ENCODE peak calls at places on chromosomes 6 and 20, in five cellular contexts. B is dorsolateral prefrontal cortex, E is AG09309, C is ovary, V is astrocyte of the spinal cord. W is an unnamed sample.

GRCh38 chr20:41697861-41698559 is 79.8 kb upstream of the CHD6 start:
- DNase-seq in E (no peak), B (no peak), C (no peak), V (peak), W (no peak)

GRCh38 chr6:83511901-83512681 is at the start of gene PRSS35:
- DNase-seq in B (peak), E (no peak), V (peak), C (peak), W (peak)

GRCh38 chr6:150177260-150178246 is 34.7 kb downstream of the PPP1R14C start:
- DNase-seq in V (peak), C (no peak), B (no peak), E (no peak), W (no peak)

GRCh38 chr20:38883081-38883980 is 42.9 kb upstream of the FAM83D start:
- DNase-seq in E (no peak), B (peak), C (no peak), V (no peak), W (peak)

GRCh38 chr6:149846321-149846720 is 17.8 kb downstream of the LRP11 start:
- DNase-seq in C (no peak), V (peak), B (peak), E (no peak), W (no peak)

GRCh38 chr6:90645634-90646033 is 58.8 kb upstream of the MAP3K7 start:
- DNase-seq in C (no peak), B (no peak), V (no peak), E (no peak), W (no peak)

GRCh38 chr6:52712136-52712535 is 41.2 kb downstream of the TMEM14A start:
- DNase-seq in C (no peak), B (no peak), V (no peak), E (no peak), W (no peak)

GRCh38 chr6:33199687-33200233 is 705 bp downstream of the RXRB start:
- DNase-seq in V (peak), B (no peak), E (no peak), C (no peak), W (no peak)

GRCh38 chr6:10516953-10517352 is 4.2 kb upstream of the GCNT2 start:
- DNase-seq in B (no peak), V (no peak), E (no peak), C (no peak), W (no peak)

GRCh38 chr6:36679043-36679821 is 718 bp downstream of the CDKN1A start:
- DNase-seq in C (peak), E (no peak), V (peak), B (peak), W (peak)

GRCh38 chr6:106517699-106518098 is 111.6 kb downstream of the RTN4IP1 start:
- DNase-seq in V (peak), E (no peak), B (no peak), C (no peak), W (no peak)

GRCh38 chr6:15481892-15482291 is 180.9 kb downstream of the DTNBP1 start:
- DNase-seq in C (no peak), V (no peak), B (no peak), E (no peak), W (no peak)

GRCh38 chr6:151012321-151013294 is 147.1 kb downstream of the MTHFD1L start:
- DNase-seq in E (no peak), V (peak), C (no peak), B (no peak), W (no peak)

GRCh38 chr6:26131618-26132017 is 44.4 kb downstream of the HFE start:
- DNase-seq in V (no peak), B (no peak), E (no peak), C (no peak), W (no peak)

GRCh38 chr20:61328906-61329558 is 77.0 kb downstream of the CDH4 start:
- DNase-seq in V (no peak), B (no peak), E (no peak), C (peak), W (no peak)

GRCh38 chr20:18677126-18677525 is 89.3 kb downstream of the DTD1 start:
- DNase-seq in V (no peak), C (no peak), E (no peak), B (no peak), W (no peak)

GRCh38 chr6:151068761-151069312 is 170.9 kb upstream of the AKAP12 start:
- DNase-seq in E (peak), B (no peak), C (peak), V (peak), W (no peak)

GRCh38 chr6:142975272-142975805 is 30.4 kb upstream of the HIVEP2 start:
- DNase-seq in E (no peak), C (no peak), V (no peak), B (no peak), W (no peak)

GRCh38 chr6:144744720-144745119 is 459.6 kb downstream of the UTRN start:
- DNase-seq in E (no peak), C (no peak), B (no peak), V (no peak), W (no peak)

GRCh38 chr20:47642624-47643023 is 140.9 kb downstream of the NCOA3 start:
- DNase-seq in B (no peak), E (no peak), V (no peak), C (no peak), W (no peak)

GRCh38 chr20:34980543-34981213 is 25.0 kb downstream of the MYH7B start:
- DNase-seq in B (no peak), E (no peak), C (no peak), V (no peak), W (no peak)

GRCh38 chr20:37649017-37649416 is 44.8 kb upstream of the CTNNBL1 start:
- DNase-seq in B (no peak), E (no peak), C (no peak), V (no peak), W (no peak)

GRCh38 chr6:75609639-75610590 is 8.2 kb downstream of the SENP6 start:
- DNase-seq in V (peak), B (no peak), E (no peak), C (no peak), W (no peak)

GRCh38 chr6:74213995-74214394 is 518.0 kb downstream of the CD109 start:
- DNase-seq in B (no peak), E (no peak), C (no peak), V (no peak), W (no peak)

GRCh38 chr6:150119256-150119655 is 23.6 kb upstream of the PPP1R14C start:
- DNase-seq in B (no peak), C (no peak), E (no peak), V (peak), W (no peak)

GRCh38 chr6:122553697-122554096 is 56.5 kb upstream of the PKIB start:
- DNase-seq in C (no peak), B (no peak), V (no peak), E (no peak), W (no peak)

GRCh38 chr20:22619272-22619671 is 34.9 kb upstream of the FOXA2 start:
- DNase-seq in E (no peak), B (no peak), C (no peak), V (no peak), W (no peak)

GRCh38 chr6:109874086-109874485 is 104.0 kb upstream of the GPR6 start:
- DNase-seq in C (no peak), V (no peak), B (no peak), E (no peak), W (no peak)

GRCh38 chr6:12957321-12958051 is 240.9 kb downstream of the PHACTR1 start:
- DNase-seq in E (peak), B (peak), V (peak), C (peak), W (peak)

GRCh38 chr6:76876922-76877553 is 586.3 kb downstream of the HTR1B start:
- DNase-seq in C (no peak), V (peak), E (no peak), B (no peak), W (no peak)

GRCh38 chr20:57618766-57619052 is 1.5 kb downstream of the ZBP1 start:
- DNase-seq in C (no peak), E (no peak), B (no peak), V (no peak), W (no peak)

GRCh38 chr6:162238675-162239074 is 488.9 kb downstream of the PRKN start:
- DNase-seq in V (no peak), E (no peak), B (no peak), C (no peak), W (no peak)

GRCh38 chr6:162237331-162237730 is 490.2 kb downstream of the PRKN start:
- DNase-seq in V (no peak), E (no peak), C (no peak), B (no peak), W (no peak)

GRCh38 chr6:162234631-162235030 is 492.9 kb downstream of the PRKN start:
- DNase-seq in E (no peak), V (no peak), C (no peak), B (no peak), W (no peak)

GRCh38 chr6:162244031-162244430 is 483.5 kb downstream of the PRKN start:
- DNase-seq in E (no peak), V (no peak), C (no peak), B (no peak), W (no peak)

DNA sequence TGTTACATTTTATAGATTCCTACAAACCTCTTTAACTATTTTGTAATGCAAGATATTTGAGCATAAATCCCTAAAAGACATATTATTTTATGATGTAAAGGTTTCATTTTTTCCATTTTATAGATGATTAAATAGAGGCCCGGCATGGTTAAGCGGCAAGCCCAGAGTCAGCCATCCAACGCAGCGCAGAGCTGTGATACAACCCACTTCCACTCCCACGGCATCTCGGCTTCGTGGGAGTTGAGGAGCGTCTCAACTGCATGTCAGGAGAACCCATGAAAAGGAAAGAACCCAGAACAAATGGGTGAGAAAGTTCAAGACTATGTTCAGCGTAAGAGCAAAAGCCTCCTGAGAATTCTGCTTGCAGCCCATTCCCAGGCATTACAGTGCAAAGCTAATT is 488.2 kb downstream of the PRKN start:
- DNase-seq in V (no peak), B (no peak), C (no peak), E (no peak), W (no peak)
- TF ChIP-seq CTCF in V (no peak), B (no peak), C (no peak), E (no peak), W (no peak)

GRCh38 chr20:20019123-20019522 is 2.0 kb downstream of the NAA20 start:
- DNase-seq in B (no peak), E (no peak), V (no peak), C (no peak), W (no peak)
- TF ChIP-seq CTCF in B (no peak), E (no peak), V (no peak), C (no peak), W (no peak)

GRCh38 chr6:95866732-95867131 is 149.0 kb upstream of the FUT9 start:
- DNase-seq in C (no peak), B (no peak), E (no peak), V (no peak), W (peak)
- TF ChIP-seq CTCF in C (no peak), B (peak), E (no peak), V (peak), W (peak)

GRCh38 chr20:6562111-6562510 is 205.4 kb upstream of the BMP2 start:
- DNase-seq in C (no peak), V (peak), B (no peak), E (no peak), W (no peak)

GRCh38 chr20:6560978-6561377 is 206.5 kb upstream of the BMP2 start:
- DNase-seq in E (no peak), V (no peak), C (no peak), B (no peak), W (no peak)

GRCh38 chr20:6559791-6560190 is 207.7 kb upstream of the BMP2 start:
- DNase-seq in C (no peak), E (no peak), B (no peak), V (no peak), W (no peak)

GRCh38 chr20:6558361-6558760 is 209.1 kb upstream of the BMP2 start:
- DNase-seq in B (no peak), V (no peak), E (no peak), C (no peak), W (no peak)
- TF ChIP-seq CTCF in B (no peak), V (peak), E (no peak), C (no peak), W (no peak)

GRCh38 chr6:147463651-147464050 is 44.8 kb upstream of the SAMD5 start:
- DNase-seq in C (no peak), V (no peak), E (no peak), B (no peak), W (no peak)

GRCh38 chr6:147467891-147468290 is 40.6 kb upstream of the SAMD5 start:
- DNase-seq in E (no peak), V (no peak), C (no peak), B (no peak), W (no peak)

GRCh38 chr6:147467463-147467862 is 41.0 kb upstream of the SAMD5 start:
- DNase-seq in C (no peak), E (no peak), V (no peak), B (no peak), W (no peak)

DNA sequence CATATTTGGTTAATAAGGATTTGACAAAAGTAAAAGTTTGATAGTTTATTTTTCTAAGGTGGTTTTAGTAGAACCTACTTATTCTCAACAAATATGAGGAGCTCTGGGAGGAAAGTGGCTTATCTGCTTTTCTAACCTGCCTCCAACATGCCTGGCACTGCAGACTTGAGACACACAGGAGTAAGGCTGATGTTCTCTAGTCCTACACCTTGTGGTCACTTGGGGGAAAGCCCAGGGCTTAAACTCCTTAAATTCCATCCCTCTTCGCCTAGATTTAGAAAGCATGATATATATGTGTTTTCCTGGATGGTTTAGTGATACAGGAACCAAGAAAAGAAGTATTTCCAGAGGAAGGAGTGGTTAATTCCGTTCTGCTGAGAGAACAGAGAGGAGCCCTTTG is 39.9 kb upstream of the SAMD5 start:
- DNase-seq in V (no peak), E (no peak), B (no peak), C (no peak), W (no peak)
- TF ChIP-seq CTCF in V (no peak), E (no peak), B (no peak), C (no peak), W (no peak)

GRCh38 chr6:70524721-70525286 is 41.9 kb upstream of the SDHAF4 start:
- DNase-seq in B (no peak), V (no peak), C (no peak), E (no peak), W (no peak)

GRCh38 chr6:70520575-70520974 is 46.2 kb upstream of the SDHAF4 start:
- DNase-seq in B (no peak), E (no peak), V (peak), C (no peak), W (no peak)
- TF ChIP-seq CTCF in B (no peak), E (peak), V (peak), C (no peak), W (no peak)

DNA sequence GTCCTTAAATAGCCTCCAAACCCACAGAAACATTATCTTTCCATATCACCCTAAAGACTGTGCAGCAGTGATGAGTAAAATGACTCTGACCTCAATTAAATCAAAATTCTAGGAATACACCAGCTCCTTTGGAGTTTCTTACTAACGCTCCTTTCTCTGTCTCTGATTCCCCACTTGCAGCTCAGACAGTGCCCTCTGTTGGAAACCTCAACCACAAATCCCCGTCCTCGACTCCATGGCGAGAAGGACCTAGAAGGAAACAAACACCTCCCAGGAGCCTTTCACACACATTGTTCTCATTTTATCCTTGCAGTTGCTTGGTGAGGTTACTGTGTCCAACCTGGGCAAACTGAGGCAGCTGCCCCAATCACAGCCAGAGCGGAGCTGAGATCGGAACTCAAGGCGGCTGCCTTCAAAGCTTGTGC is 17.7 kb upstream of the PARD6B start:
- DNase-seq in E (no peak), V (peak), B (no peak), C (no peak), W (no peak)
- TF ChIP-seq CTCF in E (peak), V (peak), B (peak), C (peak), W (peak)

GRCh38 chr6:168167431-168168315 is 88.7 kb upstream of the FRMD1 start:
- DNase-seq in V (no peak), C (no peak), E (no peak), B (no peak), W (no peak)

GRCh38 chr6:168166627-168167026 is 87.6 kb upstream of the FRMD1 start:
- DNase-seq in V (no peak), B (no peak), C (no peak), E (no peak), W (no peak)

GRCh38 chr6:168165891-168166290 is 86.9 kb upstream of the FRMD1 start:
- DNase-seq in V (no peak), C (no peak), E (no peak), B (no peak), W (no peak)

GRCh38 chr6:168171673-168172352 is 92.8 kb upstream of the FRMD1 start:
- DNase-seq in V (no peak), C (no peak), B (no peak), E (no peak), W (no peak)

DNA sequence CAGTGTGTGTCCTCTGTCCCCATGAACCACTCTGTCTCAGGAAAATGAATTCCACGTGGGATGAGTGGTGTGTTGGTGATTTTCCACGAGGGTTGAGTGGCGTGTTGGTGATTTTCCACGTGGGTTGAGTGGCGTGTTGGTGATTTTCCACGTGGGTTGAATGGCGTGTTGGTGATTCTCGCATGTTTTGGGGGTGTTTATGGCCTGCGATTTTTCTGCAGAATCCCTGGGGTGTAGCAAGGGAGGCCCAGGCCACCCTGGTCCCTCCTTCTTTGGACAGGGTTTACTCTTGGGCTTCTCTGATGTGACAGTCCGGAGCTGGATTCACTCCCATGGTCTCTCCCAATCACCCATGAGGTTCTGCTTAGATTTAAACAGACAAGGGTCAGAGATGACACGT is 90.6 kb upstream of the FRMD1 start:
- DNase-seq in C (no peak), B (no peak), E (no peak), V (no peak), W (no peak)
- TF ChIP-seq CTCF in C (no peak), B (no peak), E (no peak), V (no peak), W (no peak)

DNA sequence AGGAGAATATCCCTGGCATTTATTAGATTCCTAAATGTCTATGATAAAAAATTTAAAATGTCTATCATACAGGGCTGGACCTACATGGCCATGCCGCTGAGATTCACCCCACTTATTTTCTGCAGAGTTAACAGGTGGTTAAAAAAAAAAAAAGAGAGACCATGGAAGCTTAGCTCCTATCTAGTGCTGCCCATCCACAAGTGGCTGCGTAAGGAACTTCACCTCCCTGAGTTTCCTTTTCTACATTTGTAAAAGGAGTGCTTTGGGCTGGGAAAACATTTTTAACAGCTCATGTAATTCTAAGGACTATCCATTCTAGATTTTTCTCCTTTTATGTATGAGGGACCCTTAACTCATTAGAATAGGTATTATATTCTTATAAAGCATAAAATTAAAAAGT is 534.1 kb downstream of the MMUT start:
- DNase-seq in C (no peak), E (no peak), V (no peak), B (no peak), W (no peak)
- TF ChIP-seq CTCF in C (no peak), E (no peak), V (no peak), B (no peak), W (no peak)